ENCODE peak calls at places on chromosomes 5 and 9, in seven cellular contexts. Y is endothelial cell, L is Calu3, C is kidney epithelial cell, X is type B pancreatic cell, G is fibroblast of lung, U is IMR-90. M is an unnamed sample.

GRCh38 chr9:105098370-105098769 is 146.1 kb upstream of the SLC44A1 start:
- DNase-seq in L (no peak), X (no peak), C (no peak), Y (no peak), U (no peak), G (no peak), M (no peak)

GRCh38 chr9:137025120-137025966 is 2.7 kb downstream of the ABCA2 start:
- DNase-seq in Y (no peak), C (no peak), L (peak), U (no peak), G (no peak), X (no peak), M (peak)

GRCh38 chr9:18457498-18457897 is 16.5 kb upstream of the ADAMTSL1 start:
- DNase-seq in G (peak), X (no peak), Y (no peak), C (no peak), L (no peak), U (peak), M (no peak)

GRCh38 chr9:134007571-134007970 is 15.4 kb upstream of the VAV2 start:
- DNase-seq in G (no peak), C (no peak), X (no peak), L (no peak), Y (no peak), U (no peak), M (no peak)

GRCh38 chr9:82021198-82021597 is 32.6 kb downstream of the SPATA31D1 start:
- DNase-seq in X (no peak), U (peak), C (peak), Y (no peak), L (no peak), G (peak), M (no peak)

GRCh38 chr9:22214021-22214420 is 204.9 kb upstream of the CDKN2B start:
- DNase-seq in U (no peak), Y (no peak), X (no peak), G (peak), L (no peak), C (no peak), M (no peak)

GRCh38 chr5:97142521-97143254 is at the start of gene LIX1:
- DNase-seq in L (peak), Y (peak), X (no peak), U (peak), G (peak), C (peak), M (no peak)

GRCh38 chr5:61139094-61139873 is 23.0 kb downstream of the SMIM15 start:
- DNase-seq in U (no peak), G (no peak), C (no peak), X (no peak), Y (no peak), L (no peak), M (no peak)

GRCh38 chr9:21840647-21841046 is 38.2 kb downstream of the MTAP start:
- DNase-seq in Y (no peak), G (no peak), U (no peak), L (no peak), C (no peak), X (no peak), M (no peak)

GRCh38 chr5:52811067-52811749 is 23.5 kb downstream of the ITGA1 start:
- DNase-seq in L (peak), C (no peak), G (peak), Y (no peak), X (no peak), U (peak), M (no peak)

GRCh38 chr9:130237763-130238524 is 27.6 kb upstream of the HMCN2 start:
- DNase-seq in G (no peak), Y (no peak), C (no peak), L (no peak), U (no peak), X (no peak), M (no peak)

GRCh38 chr5:53219174-53219573 is 109.6 kb upstream of the MOCS2 start:
- DNase-seq in G (no peak), C (no peak), X (no peak), U (no peak), L (no peak), Y (no peak), M (no peak)

GRCh38 chr9:14616188-14616982 is 76.8 kb downstream of the ZDHHC21 start:
- DNase-seq in X (no peak), G (peak), L (peak), Y (no peak), U (peak), C (peak), M (no peak)

GRCh38 chr9:107282759-107283620 is at the start of gene RAD23B:
- DNase-seq in U (peak), X (peak), G (peak), L (peak), C (peak), Y (peak), M (peak)

GRCh38 chr5:180608572-180609310 is 17.4 kb upstream of the SCGB3A1 start:
- DNase-seq in U (no peak), X (no peak), G (no peak), Y (no peak), C (no peak), L (no peak), M (no peak)

GRCh38 chr5:31942546-31942945 is 231.6 kb downstream of the GOLPH3 start:
- DNase-seq in X (no peak), U (peak), L (no peak), C (no peak), Y (no peak), G (no peak), M (no peak)
- TF ChIP-seq CTCF in X (no peak), U (no peak), L (no peak), C (no peak), Y (no peak), G (no peak), M (no peak)

DNA sequence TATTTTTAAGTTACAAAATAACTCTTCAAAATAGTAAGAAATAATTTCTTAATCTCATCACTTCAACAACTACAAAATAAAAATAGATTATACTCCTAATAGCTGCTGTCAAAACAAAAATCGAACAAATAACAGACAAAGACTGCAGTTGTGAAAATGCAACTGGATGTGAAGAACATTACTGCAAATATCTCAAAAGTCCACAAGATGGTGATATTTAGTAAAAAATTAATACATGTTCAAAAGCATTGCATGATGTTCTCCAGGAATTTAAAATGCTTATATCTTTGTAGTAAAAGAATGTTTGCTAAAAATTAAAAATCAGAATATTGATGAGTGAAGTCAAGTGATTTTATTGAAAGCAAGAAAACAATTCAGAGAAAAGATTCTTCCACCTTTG is 66.2 kb downstream of the MPDZ start:
- DNase-seq in L (no peak), X (no peak), C (no peak), U (peak), Y (no peak), G (peak), M (no peak)
- TF ChIP-seq CTCF in L (no peak), X (peak), C (no peak), U (peak), Y (peak), G (peak), M (no peak)

DNA sequence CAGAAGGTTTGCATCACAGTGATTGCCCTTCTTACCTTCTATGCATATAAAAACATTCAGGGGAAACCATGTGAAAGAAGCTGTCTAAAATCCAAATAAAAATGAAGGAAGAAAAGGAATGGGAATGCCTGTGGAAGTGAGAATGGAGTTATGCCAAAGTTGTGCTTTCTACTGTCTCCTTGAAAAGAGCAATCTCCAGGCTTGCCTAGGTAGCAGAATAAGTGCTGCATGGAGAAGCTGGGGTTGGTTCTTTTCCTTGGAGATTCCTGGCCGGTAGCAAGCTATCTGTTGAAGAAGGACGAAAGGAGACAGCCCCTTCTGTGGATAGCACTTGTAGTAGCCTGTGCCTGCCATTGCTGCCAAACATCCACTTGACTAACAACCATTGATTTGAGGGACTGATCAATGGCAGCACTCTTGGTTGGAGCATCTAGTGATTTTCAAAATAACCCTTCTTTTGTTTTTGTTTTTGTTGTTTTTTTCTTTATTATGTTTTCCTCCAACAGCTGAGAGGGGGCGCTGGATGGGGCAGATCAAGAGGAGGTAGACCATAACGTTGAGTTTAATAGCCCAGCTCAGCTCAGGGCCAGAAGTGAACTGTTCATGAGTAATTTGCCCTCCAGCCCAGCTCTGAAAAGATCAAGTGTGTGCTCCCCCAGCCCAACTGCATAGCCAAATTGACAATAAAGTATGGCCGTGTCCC is 1.6 kb downstream of the PLCXD3 start:
- DNase-seq in X (no peak), Y (no peak), C (no peak), L (no peak), U (no peak), G (no peak), M (no peak)
- TF ChIP-seq CTCF in X (no peak), Y (no peak), C (no peak), L (no peak), U (no peak), G (no peak), M (no peak)

GRCh38 chr5:176908677-176909358 is 9.7 kb upstream of the HK3 start:
- DNase-seq in U (no peak), C (no peak), G (no peak), X (no peak), Y (no peak), L (no peak), M (no peak)
- TF ChIP-seq CTCF in U (no peak), C (no peak), G (no peak), X (no peak), Y (no peak), L (no peak), M (no peak)

GRCh38 chr9:28651050-28651722 is 1077.9 kb upstream of the C9orf72 start:
- DNase-seq in L (no peak), C (no peak), U (no peak), G (no peak), X (no peak), Y (no peak), M (no peak)

GRCh38 chr9:28650327-28650726 is 1077.0 kb upstream of the C9orf72 start:
- DNase-seq in G (no peak), C (no peak), X (no peak), Y (no peak), U (no peak), L (no peak), M (no peak)

GRCh38 chr9:28648723-28649122 is 1075.4 kb upstream of the C9orf72 start:
- DNase-seq in L (no peak), G (no peak), U (no peak), C (no peak), Y (no peak), X (no peak), M (no peak)
- TF ChIP-seq CTCF in L (no peak), G (no peak), U (no peak), C (peak), Y (peak), X (peak), M (no peak)

GRCh38 chr9:135241381-135242380 is 154.2 kb downstream of the OLFM1 start:
- DNase-seq in L (no peak), Y (peak), C (no peak), G (no peak), X (no peak), U (no peak), M (no peak)
- TF ChIP-seq CTCF in L (no peak), Y (no peak), C (no peak), G (no peak), X (no peak), U (no peak), M (no peak)

DNA sequence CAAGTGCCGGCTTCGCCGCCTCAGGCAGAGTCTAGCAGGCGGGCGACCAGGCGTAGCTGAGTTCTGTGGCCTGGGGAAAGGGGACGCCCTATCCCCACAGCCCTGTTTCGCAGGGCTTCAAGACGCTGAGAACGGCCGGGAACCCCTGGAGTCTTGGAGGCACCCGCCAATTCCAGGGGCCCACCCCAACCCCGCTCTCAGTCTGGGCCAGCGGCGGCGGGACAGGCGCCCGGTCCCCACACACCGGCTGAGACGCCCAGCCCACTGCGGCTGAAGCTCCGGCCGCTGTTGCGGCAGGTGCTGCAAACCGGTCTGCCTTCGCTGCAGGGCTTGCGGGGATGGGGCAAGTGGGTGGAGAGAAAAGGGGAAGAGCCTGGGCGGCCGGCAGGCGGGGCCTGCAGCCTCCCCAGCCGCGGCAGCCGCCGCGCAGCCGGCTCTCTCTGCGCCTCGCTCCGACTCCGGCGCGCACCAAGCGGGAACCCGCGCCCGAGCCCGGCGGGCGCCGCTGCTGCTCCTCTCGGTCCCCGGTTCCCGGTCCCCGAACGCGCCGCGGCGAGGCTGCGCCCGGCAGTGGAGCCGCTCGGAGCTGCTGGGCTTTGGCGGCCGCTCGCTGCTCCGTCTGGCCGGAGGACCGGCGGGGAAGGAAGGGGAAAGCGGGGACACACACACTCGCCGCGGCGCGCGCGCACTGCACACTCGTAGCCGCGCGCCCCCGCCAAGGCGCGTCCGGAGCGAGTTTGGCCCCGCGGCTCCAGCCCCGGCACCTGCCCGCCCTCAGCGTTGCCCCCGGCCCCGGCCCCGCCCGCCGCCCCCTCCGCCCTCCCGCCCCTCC is at the start of gene PIP5K1B:
- DNase-seq in G (peak), C (peak), L (peak), Y (peak), U (peak), X (peak), M (peak)
- TF ChIP-seq CTCF in G (no peak), C (no peak), L (no peak), Y (no peak), U (no peak), X (peak), M (no peak)

GRCh38 chr9:116493183-116493582 is 193.9 kb upstream of the TRIM32 start:
- DNase-seq in L (no peak), G (peak), U (peak), Y (no peak), C (no peak), X (no peak), M (no peak)

GRCh38 chr9:116488373-116488772 is 198.7 kb upstream of the TRIM32 start:
- DNase-seq in C (no peak), X (no peak), U (no peak), L (no peak), Y (no peak), G (no peak), M (no peak)

GRCh38 chr9:116490321-116490720 is 196.8 kb upstream of the TRIM32 start:
- DNase-seq in X (no peak), C (peak), U (peak), G (peak), L (no peak), Y (no peak), M (no peak)

GRCh38 chr9:116491659-116492058 is 195.4 kb upstream of the TRIM32 start:
- DNase-seq in Y (no peak), C (no peak), X (no peak), L (no peak), G (peak), U (peak), M (no peak)

DNA sequence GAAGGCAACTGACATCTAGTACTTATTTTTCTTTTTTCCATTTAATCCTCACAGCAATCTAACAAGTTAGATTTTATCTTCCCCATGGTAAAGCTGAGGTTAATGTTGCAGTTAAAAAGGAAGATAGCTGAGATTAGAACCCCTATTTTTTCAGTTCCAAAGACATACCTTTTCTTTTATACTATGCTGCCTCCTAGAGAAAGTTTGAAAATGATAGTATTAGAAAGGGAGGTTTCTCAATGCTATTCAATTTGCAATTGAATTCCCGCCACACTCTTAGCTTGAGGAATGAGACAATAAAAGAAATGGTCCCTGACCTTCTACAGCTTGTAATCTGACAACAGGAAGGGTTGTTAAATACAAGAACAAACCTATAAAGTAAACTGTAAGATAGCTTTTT is 195.9 kb upstream of the TRIM32 start:
- DNase-seq in X (no peak), U (no peak), C (no peak), G (no peak), L (no peak), Y (no peak), M (no peak)
- TF ChIP-seq CTCF in X (no peak), U (peak), C (no peak), G (no peak), L (no peak), Y (no peak), M (no peak)

GRCh38 chr9:112971415-112971814 is 40.6 kb downstream of the ZNF883 start:
- DNase-seq in X (no peak), G (no peak), L (peak), U (peak), C (no peak), Y (peak), M (no peak)

GRCh38 chr9:112969730-112970129 is 42.3 kb downstream of the ZNF883 start:
- DNase-seq in C (no peak), G (peak), X (no peak), Y (no peak), U (no peak), L (no peak), M (no peak)

GRCh38 chr9:112970939-112971338 is 41.1 kb downstream of the ZNF883 start:
- DNase-seq in G (no peak), Y (no peak), X (no peak), L (no peak), C (no peak), U (no peak), M (no peak)
- TF ChIP-seq CTCF in G (peak), Y (no peak), X (peak), L (no peak), C (peak), U (peak), M (no peak)

DNA sequence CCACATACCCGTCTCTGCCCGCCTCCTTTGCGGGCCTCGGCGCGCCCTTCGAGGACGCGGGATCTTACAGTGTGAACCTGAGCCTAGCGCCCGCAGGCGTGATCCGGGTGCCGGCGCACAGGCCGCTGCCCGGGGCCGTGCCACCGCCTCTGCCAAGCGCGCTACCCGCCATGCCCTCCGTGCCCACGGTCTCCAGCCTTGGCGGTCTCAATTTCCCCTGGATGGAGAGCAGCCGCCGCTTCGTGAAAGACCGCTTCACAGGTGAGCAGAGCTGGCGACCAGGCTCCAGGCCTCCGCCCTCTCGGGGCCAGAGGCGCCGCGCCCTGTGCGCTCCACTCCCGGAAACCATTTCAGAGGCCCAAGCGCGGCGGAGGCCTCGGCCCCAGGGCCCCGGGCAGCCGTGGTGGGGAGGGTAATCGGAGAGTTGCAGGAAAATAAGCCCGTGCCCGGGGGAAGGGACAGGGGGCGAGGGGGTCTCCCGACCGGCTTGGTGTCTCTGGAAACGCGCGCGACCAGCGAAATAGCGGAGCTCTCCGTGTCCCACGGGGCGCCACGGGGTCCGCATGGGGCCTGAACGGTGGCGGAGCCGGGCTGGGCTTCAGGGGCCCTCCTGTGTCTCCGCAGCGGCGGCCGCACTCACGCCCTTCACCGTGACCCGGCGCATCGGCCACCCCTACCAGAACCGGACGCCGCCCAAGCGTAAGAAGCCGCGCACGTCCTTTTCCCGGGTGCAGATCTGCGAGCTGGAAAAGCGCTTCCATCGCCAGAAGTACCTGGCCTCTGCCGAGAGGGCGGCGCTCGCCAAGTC is 682 bp downstream of the TLX3 start:
- DNase-seq in U (no peak), Y (peak), G (no peak), L (peak), C (no peak), X (peak), M (no peak)
- TF ChIP-seq CTCF in U (peak), Y (peak), G (peak), L (peak), C (no peak), X (peak), M (no peak)

M was measured in activated B cell treated with CpG ODN at 0.5 μM for 24 hours.